ENCODE peak calls at places on chromosome 19, in nine cellular contexts. C is endothelial cell of umbilical vein, Y is Peyer's patch, I is body of pancreas, G is lower leg skin, D is breast epithelium, V is esophagus squamous epithelium, U is adrenal gland, J is tibial nerve. A is an unnamed sample.

GRCh38 chr19:14561832-14562351 is 10.0 kb downstream of the NDUFB7 start:
- DNase-seq in D (no peak), C (no peak), J (no peak), I (peak), U (no peak), Y (no peak), V (no peak), G (no peak), A (peak)

GRCh38 chr19:17775245-17775927 is 19.6 kb upstream of the B3GNT3 start:
- DNase-seq in G (no peak), I (no peak), U (no peak), D (no peak), J (peak), C (peak), V (no peak), Y (peak), A (no peak)

GRCh38 chr19:19319725-19320361 is 466 bp downstream of the SUGP1 start:
- DNase-seq in V (no peak), D (no peak), C (no peak), G (no peak), U (no peak), I (no peak), Y (no peak), J (no peak), A (no peak)

GRCh38 chr19:49932731-49933131 is 3.4 kb upstream of the NUP62 start:
- DNase-seq in U (no peak), J (no peak), D (no peak), C (no peak), Y (peak), I (no peak), V (no peak), G (no peak), A (no peak)

GRCh38 chr19:47040869-47041268 is 7.6 kb downstream of the TMEM160 start:
- DNase-seq in D (no peak), V (no peak), U (no peak), G (no peak), I (no peak), C (no peak), Y (no peak), J (no peak), A (no peak)

GRCh38 chr19:56356944-56357343 is 36.4 kb downstream of the ZNF582 start:
- DNase-seq in J (no peak), D (no peak), I (no peak), U (no peak), Y (no peak), C (no peak), V (no peak), G (no peak), A (no peak)

GRCh38 chr19:19274146-19274545 is 1.0 kb upstream of the TM6SF2 start:
- DNase-seq in U (no peak), D (no peak), G (no peak), C (no peak), J (no peak), V (no peak), I (no peak), Y (no peak), A (no peak)

GRCh38 chr19:49896863-49897621 is at the start of gene IL4I1:
- DNase-seq in G (no peak), V (no peak), J (peak), I (peak), C (peak), Y (peak), U (no peak), D (no peak), A (no peak)

GRCh38 chr19:27676877-27677276 is 1536.1 kb downstream of the UQCRFS1 start:
- DNase-seq in J (no peak), U (no peak), D (no peak), V (no peak), C (no peak), G (peak), Y (no peak), I (no peak), A (no peak)

GRCh38 chr19:5667751-5668271 is 12.5 kb downstream of the MICOS13 start:
- DNase-seq in J (no peak), C (no peak), D (no peak), U (no peak), I (no peak), G (no peak), V (no peak), Y (no peak), A (no peak)

GRCh38 chr19:55590621-55591020 is 8.7 kb downstream of the FIZ1 start:
- DNase-seq in U (no peak), D (no peak), J (no peak), I (no peak), Y (no peak), G (no peak), V (no peak), C (no peak), A (no peak)

GRCh38 chr19:13987101-13987890 is 18.8 kb downstream of the RFX1 start:
- DNase-seq in D (no peak), Y (no peak), U (peak), J (peak), V (no peak), I (peak), G (no peak), C (peak), A (peak)

GRCh38 chr19:7505682-7506384 is 10.1 kb upstream of the ZNF358 start:
- DNase-seq in U (no peak), J (no peak), G (no peak), I (no peak), Y (no peak), C (no peak), D (no peak), V (no peak), A (no peak)

GRCh38 chr19:3175761-3176714 is 2.5 kb upstream of the S1PR4 start:
- DNase-seq in V (no peak), C (no peak), G (no peak), U (no peak), J (peak), I (peak), Y (peak), D (no peak), A (no peak)

GRCh38 chr19:58033741-58034475 is at the start of gene ZSCAN1:
- DNase-seq in G (peak), Y (peak), C (peak), U (peak), I (peak), D (peak), V (no peak), J (peak), A (peak)

GRCh38 chr19:42468273-42468796 is 25.6 kb upstream of the CXCL17 start:
- DNase-seq in D (no peak), U (no peak), V (no peak), J (no peak), C (no peak), I (no peak), G (peak), Y (no peak), A (no peak)

GRCh38 chr19:9672893-9673292 is 2.0 kb downstream of the ZNF562 start:
- DNase-seq in C (no peak), G (no peak), D (no peak), I (no peak), J (no peak), Y (no peak), U (no peak), V (no peak), A (no peak)

GRCh38 chr19:7254590-7254989 is 39.6 kb downstream of the INSR start:
- DNase-seq in V (no peak), Y (no peak), J (no peak), I (peak), D (no peak), C (no peak), G (no peak), U (no peak), A (no peak)

GRCh38 chr19:43505186-43505456 is 575 bp upstream of the PHLDB3 start:
- DNase-seq in I (no peak), G (no peak), D (no peak), J (no peak), V (no peak), Y (no peak), U (no peak), C (peak), A (no peak)

GRCh38 chr19:4338441-4339350 is at the start of gene STAP2:
- DNase-seq in U (peak), Y (no peak), J (no peak), D (peak), I (peak), G (no peak), V (no peak), C (peak), A (no peak)

GRCh38 chr19:7902796-7903243 is 857 bp upstream of the MAP2K7 start:
- DNase-seq in I (peak), C (no peak), J (no peak), Y (no peak), D (no peak), G (no peak), V (no peak), U (no peak), A (no peak)

GRCh38 chr19:45767410-45767880 is 1.6 kb downstream of the SIX5 start:
- DNase-seq in G (peak), D (peak), Y (no peak), I (peak), J (peak), V (no peak), U (peak), C (peak), A (peak)

GRCh38 chr19:10104665-10105221 is 1.4 kb upstream of the PPAN start:
- DNase-seq in J (no peak), V (no peak), U (no peak), D (no peak), C (no peak), Y (peak), I (no peak), G (no peak), A (no peak)

GRCh38 chr19:54430306-54431254 is 15.3 kb downstream of the TTYH1 start:
- DNase-seq in I (peak), J (no peak), U (no peak), C (peak), V (no peak), G (no peak), Y (peak), D (no peak), A (no peak)

GRCh38 chr19:10402441-10403038 is 802 bp downstream of the CDC37 start:
- DNase-seq in J (no peak), V (no peak), G (no peak), D (no peak), C (peak), I (no peak), Y (no peak), U (no peak), A (no peak)

GRCh38 chr19:12864143-12864542 is 17.1 kb downstream of the DNASE2 start:
- DNase-seq in G (no peak), U (no peak), I (no peak), Y (no peak), V (no peak), C (no peak), J (no peak), D (no peak), A (no peak)
- TF ChIP-seq POLR2A in G (no peak), U (no peak), I (no peak), Y (no peak), V (no peak), C (no peak), J (no peak), D (no peak), A (no peak)

GRCh38 chr19:35607661-35608060 is 4.9 kb upstream of the HAUS5 start:
- DNase-seq in C (no peak), D (no peak), V (no peak), Y (no peak), I (no peak), U (no peak), G (no peak), J (no peak), A (no peak)

GRCh38 chr19:35612559-35613321 is at the start of gene HAUS5:
- DNase-seq in Y (peak), C (peak), D (peak), V (peak), I (peak), G (peak), J (peak), U (peak), A (peak)

GRCh38 chr19:35612224-35612558 is 344 bp upstream of the HAUS5 start:
- DNase-seq in V (no peak), U (no peak), J (no peak), D (no peak), G (no peak), C (no peak), I (no peak), Y (no peak), A (no peak)

GRCh38 chr19:35608250-35608649 is 4.3 kb upstream of the HAUS5 start:
- DNase-seq in G (no peak), Y (no peak), I (no peak), V (no peak), J (no peak), C (no peak), U (no peak), D (no peak), A (no peak)

DNA sequence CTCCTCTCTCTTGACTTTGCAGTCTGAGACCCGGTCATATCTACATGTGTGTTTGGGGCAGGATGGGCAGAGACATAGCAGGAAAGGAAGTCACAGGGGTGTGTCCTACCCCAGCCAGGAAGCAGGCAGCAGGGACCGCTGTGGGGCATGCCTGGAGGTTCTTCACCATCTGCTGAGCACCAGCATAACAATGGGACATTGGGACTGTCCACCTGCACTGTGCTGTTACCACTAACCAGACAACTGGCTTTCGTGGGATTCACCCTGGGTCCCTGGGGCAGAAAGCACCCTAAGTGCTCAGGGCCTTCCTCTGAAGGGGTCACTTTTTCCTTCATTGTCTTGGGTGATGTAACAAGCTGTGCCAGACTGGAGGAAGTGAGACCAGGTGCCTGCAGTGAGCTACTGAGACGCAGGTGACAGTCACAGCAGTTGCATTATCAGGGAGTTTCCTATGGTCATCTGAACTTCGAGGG is 2.6 kb upstream of the HAUS5 start:
- DNase-seq in G (no peak), U (no peak), J (no peak), C (no peak), I (no peak), Y (peak), V (no peak), D (no peak), A (no peak)
- TF ChIP-seq POLR2A in G (no peak), U (no peak), J (no peak), C (no peak), I (no peak), Y (no peak), V (no peak), D (no peak), A (no peak)

DNA sequence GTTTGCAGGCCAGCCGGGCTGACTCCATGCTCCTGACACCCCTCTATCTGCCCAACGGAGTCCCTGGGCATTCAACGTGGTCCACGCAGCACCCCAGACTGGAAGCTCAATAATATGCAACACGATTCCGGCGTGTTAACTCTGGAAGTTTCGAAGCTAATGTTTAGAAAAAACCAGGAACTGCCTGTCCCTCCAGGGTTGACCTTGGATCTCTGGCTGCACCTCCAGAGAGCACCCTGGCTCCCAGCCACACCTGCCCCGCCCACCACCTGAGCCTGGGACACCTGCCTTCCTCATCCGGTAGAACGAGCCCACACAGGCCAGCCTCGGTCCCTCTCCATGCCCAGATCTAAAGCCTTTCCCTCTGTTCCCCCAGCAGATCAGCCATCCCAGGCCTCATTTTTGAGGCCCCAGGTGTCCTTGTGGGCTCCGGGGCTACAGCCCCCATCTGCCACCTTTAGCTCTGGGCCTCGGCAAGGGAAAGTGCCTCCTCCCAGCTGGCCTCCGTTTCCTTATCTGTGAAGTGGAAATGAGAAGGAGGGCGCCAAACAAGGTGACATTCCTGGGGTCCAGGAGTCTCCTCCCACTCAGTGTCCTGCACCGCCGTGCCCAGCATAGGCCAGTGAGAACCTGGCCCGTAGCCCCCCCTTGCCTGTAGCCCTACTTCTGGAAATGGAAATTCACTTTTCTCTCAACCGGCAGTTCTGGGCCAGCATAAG is 38.7 kb downstream of the KLF2 start:
- DNase-seq in C (no peak), D (peak), G (no peak), U (no peak), J (no peak), Y (no peak), I (peak), V (no peak), A (no peak)
- TF ChIP-seq POLR2A in C (no peak), D (no peak), G (no peak), U (no peak), J (no peak), Y (no peak), I (peak), V (no peak), A (no peak)

DNA sequence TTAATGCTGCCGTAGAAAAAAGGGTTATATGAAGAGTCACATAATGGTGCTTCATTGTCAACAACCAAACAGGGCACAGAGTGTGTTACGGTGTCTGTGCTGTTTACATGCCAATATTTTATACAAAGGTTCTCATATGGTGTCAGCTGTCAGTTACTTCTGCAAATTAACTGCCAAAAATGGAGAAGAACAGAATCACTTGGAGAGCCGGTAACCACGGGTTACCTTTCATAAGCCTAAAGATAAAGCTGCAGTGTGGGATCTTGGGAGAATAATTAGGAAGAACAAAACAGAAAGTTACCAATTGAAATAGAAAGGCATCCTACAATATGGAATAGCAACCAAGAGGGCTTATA is 74.3 kb downstream of the TSHZ3 start:
- DNase-seq in V (no peak), Y (no peak), J (no peak), C (no peak), D (no peak), G (no peak), U (no peak), I (no peak), A (no peak)
- TF ChIP-seq POLR2A in V (no peak), Y (no peak), J (no peak), C (no peak), D (no peak), G (no peak), U (no peak), I (no peak), A (no peak)

GRCh38 chr19:39407644-39408391 is 1.2 kb downstream of the ZFP36 start:
- DNase-seq in C (no peak), G (peak), I (peak), J (no peak), Y (peak), V (no peak), D (peak), U (no peak), A (peak)
- TF ChIP-seq POLR2A in C (no peak), G (no peak), I (peak), J (peak), Y (peak), V (peak), D (peak), U (peak), A (peak)

A was measured in gastrocnemius medialis.